ENCODE peak calls at places on chromosomes 2 and 18, in four cellular contexts. W is esophagus squamous epithelium, H is SJCRH30, X is psoas muscle. E is an unnamed sample.

GRCh38 chr2:120368086-120368485 is 22.1 kb downstream of the INHBB start:
- DNase-seq in W (no peak), H (no peak), X (no peak), E (no peak)

GRCh38 chr2:230226090-230226551 is 585 bp downstream of the SP140 start:
- DNase-seq in W (no peak), H (no peak), X (no peak), E (peak)

GRCh38 chr2:6906165-6906751 is 11.0 kb upstream of the RNF144A start:
- DNase-seq in W (no peak), H (no peak), X (no peak), E (no peak)

GRCh38 chr2:224778474-224778877 is 62.3 kb upstream of the CCDC195 start:
- DNase-seq in W (no peak), H (peak), X (no peak), E (peak)

GRCh38 chr2:184067502-184067901 is 530.8 kb upstream of the ZNF804A start:
- DNase-seq in W (no peak), H (no peak), X (no peak), E (peak)

GRCh38 chr2:86054539-86055082 is 51.1 kb downstream of the POLR1A start:
- DNase-seq in W (no peak), H (no peak), X (no peak), E (no peak)

GRCh38 chr2:222305510-222306392 is 7.0 kb upstream of the PAX3 start:
- DNase-seq in W (no peak), H (no peak), X (no peak), E (no peak)

GRCh38 chr18:55173291-55173690 is 214.0 kb upstream of the CCDC68 start:
- DNase-seq in W (no peak), H (no peak), X (no peak), E (no peak)

GRCh38 chr18:26710460-26711096 is 154.9 kb downstream of the AQP4 start:
- DNase-seq in W (no peak), H (peak), X (no peak), E (peak)

GRCh38 chr2:15763106-15763821 is 171.6 kb downstream of the DDX1 start:
- DNase-seq in W (no peak), H (no peak), X (no peak), E (no peak)

GRCh38 chr2:26072925-26073768 is 39.3 kb downstream of the RAB10 start:
- DNase-seq in W (no peak), H (no peak), X (no peak), E (no peak)

GRCh38 chr2:118375907-118376306 is 287.6 kb downstream of the INSIG2 start:
- DNase-seq in W (no peak), H (no peak), X (no peak), E (no peak)

GRCh38 chr2:196849895-196850294 is 40.7 kb upstream of the C2orf66 start:
- DNase-seq in W (no peak), H (no peak), X (no peak), E (peak)

GRCh38 chr2:67510745-67511144 is 113.6 kb downstream of the ETAA1 start:
- DNase-seq in W (no peak), H (no peak), X (no peak), E (no peak)

GRCh38 chr18:58583569-58583968 is 45.3 kb downstream of the ALPK2 start:
- DNase-seq in W (no peak), H (no peak), X (no peak), E (no peak)

GRCh38 chr2:106104332-106105062 is 89.6 kb downstream of the UXS1 start:
- DNase-seq in W (no peak), H (peak), X (no peak), E (peak)

GRCh38 chr2:136057023-136057801 is 60.7 kb downstream of the CXCR4 start:
- DNase-seq in W (no peak), H (no peak), X (no peak), E (peak)

GRCh38 chr2:142938240-142938639 is 60.8 kb downstream of the KYNU start:
- DNase-seq in W (no peak), H (no peak), X (no peak), E (no peak)

GRCh38 chr2:218218409-218219185 is 1.6 kb downstream of the ARPC2 start:
- DNase-seq in W (no peak), H (no peak), X (no peak), E (peak)

GRCh38 chr2:136006658-136007057 is 21.2 kb upstream of the DARS1 start:
- DNase-seq in W (no peak), H (peak), X (no peak), E (no peak)

GRCh38 chr18:32389868-32390267 is 80.8 kb downstream of the GAREM1 start:
- DNase-seq in W (no peak), H (no peak), X (no peak), E (no peak)

GRCh38 chr2:35871672-35872071 is 483.9 kb upstream of the CRIM1 start:
- DNase-seq in W (no peak), H (no peak), X (no peak), E (no peak)

GRCh38 chr18:10558243-10558966 is 32.6 kb downstream of the NAPG start:
- DNase-seq in W (no peak), H (no peak), X (no peak), E (no peak)

GRCh38 chr18:11976882-11977281 is 4.4 kb upstream of the IMPA2 start:
- DNase-seq in W (no peak), H (no peak), X (no peak), E (no peak)

GRCh38 chr2:235841863-235842262 is 326.3 kb downstream of the GBX2 start:
- DNase-seq in W (no peak), H (no peak), X (no peak), E (no peak)

GRCh38 chr2:163351966-163352365 is 383.8 kb downstream of the FIGN start:
- DNase-seq in W (no peak), H (no peak), X (no peak), E (no peak)

GRCh38 chr2:85755122-85756027 is 1.6 kb downstream of the ATOH8 start:
- DNase-seq in W (no peak), H (no peak), X (peak), E (no peak)

GRCh38 chr2:216606551-216607527 is 26.4 kb upstream of the IGFBP2 start:
- DNase-seq in W (no peak), H (peak), X (no peak), E (peak)
- H3K4me3 ChIP-seq in W (no peak), H (peak), X (no peak), E (peak)

GRCh38 chr2:177429688-177430325 is 37.2 kb downstream of the AGPS start:
- DNase-seq in W (no peak), H (peak), X (no peak), E (no peak)
- H3K4me3 ChIP-seq in W (no peak), H (peak), X (no peak), E (no peak)

DNA sequence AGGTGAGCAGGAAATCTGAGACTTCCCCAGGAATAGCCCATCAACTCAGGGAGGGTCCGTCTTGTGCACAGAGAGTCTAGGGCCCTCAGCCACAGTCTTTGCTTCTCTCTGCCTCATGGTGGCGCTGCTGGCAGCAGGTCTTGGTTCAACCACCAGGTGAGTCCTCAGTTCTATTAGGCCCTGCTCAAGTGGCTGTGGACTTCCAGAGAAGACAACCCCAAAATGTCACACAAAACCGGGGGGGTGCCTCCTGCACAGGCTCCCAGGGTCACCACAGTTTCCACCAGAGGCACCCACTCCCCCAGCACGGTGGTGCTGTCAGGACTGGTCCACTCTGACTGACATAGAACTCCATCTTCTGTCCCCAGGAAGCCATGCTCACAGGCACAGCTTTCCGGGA is 2.4 kb upstream of the CHRNG start:
- DNase-seq in W (no peak), H (no peak), X (no peak), E (peak)
- H3K4me3 ChIP-seq in W (no peak), H (no peak), X (no peak), E (no peak)

GRCh38 chr2:177261115-177261779 is 3.3 kb downstream of the NFE2L2 start:
- DNase-seq in W (no peak), H (no peak), X (no peak), E (no peak)

GRCh38 chr2:177262137-177262536 is 2.4 kb downstream of the NFE2L2 start:
- DNase-seq in W (no peak), H (no peak), X (no peak), E (peak)

GRCh38 chr2:177258059-177258458 is 6.5 kb downstream of the NFE2L2 start:
- DNase-seq in W (no peak), H (no peak), X (no peak), E (no peak)

GRCh38 chr2:177262958-177263450 is 1.5 kb downstream of the NFE2L2 start:
- DNase-seq in W (no peak), H (no peak), X (no peak), E (no peak)

DNA sequence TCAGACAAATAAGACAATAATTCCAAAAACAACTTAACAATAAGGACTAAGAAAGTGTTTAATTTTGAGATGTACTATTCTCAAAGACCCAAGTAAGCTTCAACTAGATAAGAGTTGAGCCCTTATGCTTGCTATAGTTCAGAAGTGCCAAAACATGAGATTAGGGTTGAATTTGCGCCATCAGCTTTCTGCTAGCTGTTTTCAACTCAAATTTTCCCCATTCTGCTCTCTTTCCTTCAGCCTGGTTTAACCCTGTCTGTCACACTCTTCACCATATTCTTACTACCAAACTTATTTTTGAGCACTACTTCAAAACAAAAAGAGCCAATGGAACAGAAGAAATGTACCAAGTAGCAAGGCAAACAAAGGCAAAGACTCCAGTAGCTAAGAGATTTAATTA is 4.1 kb downstream of the NFE2L2 start:
- DNase-seq in W (no peak), H (no peak), X (no peak), E (no peak)
- H3K4me3 ChIP-seq in W (peak), H (no peak), X (peak), E (no peak)